ENCODE peak calls at places on chromosomes 4 and X, in seven cellular contexts. O is colonic mucosa, L is kidney glomerular epithelial cell, Y is DMS153, J is astrocyte of the cerebellum, W is trophoblast cell, E is dermis blood vessel endothelial cell. H is an unnamed sample.

GRCh38 chr4:101103381-101104142 is 243.8 kb downstream of the PPP3CA start:
- DNase-seq in O (peak), L (no peak), Y (no peak), J (no peak), W (no peak), E (peak), H (no peak)

GRCh38 chr4:3410401-3411135 is 31.2 kb upstream of the HGFAC start:
- DNase-seq in O (no peak), L (no peak), Y (no peak), J (no peak), W (no peak), E (no peak), H (no peak)

GRCh38 chrX:24607616-24608015 is 39.5 kb downstream of the PCYT1B start:
- DNase-seq in O (no peak), L (no peak), Y (no peak), J (no peak), W (no peak), E (no peak), H (no peak)

GRCh38 chrX:15816886-15817285 is 26.6 kb downstream of the ZRSR2 start:
- DNase-seq in O (no peak), L (no peak), Y (no peak), J (peak), W (no peak), E (peak), H (no peak)

GRCh38 chr4:7307391-7308099 is 115.2 kb downstream of the SORCS2 start:
- DNase-seq in O (no peak), L (no peak), Y (no peak), J (no peak), W (no peak), E (no peak), H (no peak)

GRCh38 chrX:102765217-102765616 is 44.7 kb downstream of the GPRASP3 start:
- DNase-seq in O (no peak), L (no peak), Y (no peak), J (peak), W (no peak), E (peak), H (peak)

GRCh38 chr4:144667500-144667899 is 21.5 kb downstream of the HHIP start:
- DNase-seq in O (no peak), L (peak), Y (no peak), J (no peak), W (no peak), E (peak), H (peak)

GRCh38 chr4:26468283-26468949 is 21.9 kb downstream of the CCKAR start:
- DNase-seq in O (no peak), L (no peak), Y (no peak), J (no peak), W (no peak), E (no peak), H (no peak)

GRCh38 chrX:17500145-17500579 is 125.2 kb downstream of the NHS start:
- DNase-seq in O (peak), L (peak), Y (peak), J (no peak), W (no peak), E (peak), H (peak)

GRCh38 chr4:6509587-6509986 is 37.2 kb upstream of the PPP2R2C start:
- DNase-seq in O (no peak), L (no peak), Y (no peak), J (no peak), W (no peak), E (no peak), H (peak)